ENCODE peak calls at places on chromosomes 1 and 21, in ten cellular contexts. B is tibial nerve, I is COLO829, S is brain microvascular endothelial cell, X is SHP77 treated with DMSO at 0.1 percent for 48 hours, W is sigmoid colon, C is ELR, Z is upper lobe of left lung, P is foreskin melanocyte, O is ACHN. E is an unnamed sample.
A peak's percentile ranks its signal among the peaks of the same experiment; 100 is the strongest.

GRCh38 chr1:175206687-175207086 is 14.1 kb upstream of the KIAA0040 start:
- DNase-seq in X (peak; percentile 13), W (no peak), B (no peak), C (no peak), O (no peak), I (no peak), S (no peak), Z (no peak), P (no peak), E (no peak)

GRCh38 chr1:40708750-40709099 is 17.2 kb downstream of the NFYC start:
- DNase-seq in B (no peak), S (no peak), O (peak; percentile 87), X (peak; percentile 93), W (no peak), Z (no peak), P (no peak), I (no peak), C (peak; percentile 92), E (no peak)

GRCh38 chr21:38631171-38631570 is 132.9 kb upstream of the ERG start:
- DNase-seq in Z (no peak), C (peak; percentile 12), O (no peak), S (peak; percentile 56), X (no peak), I (peak; percentile 46), W (no peak), P (peak; percentile 66), B (no peak), E (no peak)

GRCh38 chr21:45403825-45404725 is 890 bp upstream of the COL18A1 start:
- DNase-seq in S (no peak), O (peak; percentile 63), I (no peak), C (peak; percentile 37), Z (peak; percentile 83), B (peak; percentile 36), W (peak; percentile 89), P (no peak), X (no peak), E (no peak)

GRCh38 chr1:111943056-111943455 is 46.4 kb downstream of the KCND3 start:
- DNase-seq in I (no peak), C (no peak), B (no peak), W (no peak), S (no peak), P (no peak), Z (no peak), X (no peak), O (no peak), E (no peak)

GRCh38 chr1:91199988-91200387 is 178.2 kb upstream of the ZNF644 start:
- DNase-seq in X (no peak), W (no peak), I (no peak), C (no peak), S (no peak), B (no peak), Z (no peak), O (no peak), P (no peak), E (no peak)

GRCh38 chr1:76868154-76868882 is 1.0 kb downstream of the ST6GALNAC5 start:
- DNase-seq in C (peak; percentile 55), O (peak; percentile 18), P (peak; percentile 13), S (peak; percentile 8), Z (peak; percentile 88), W (no peak), B (no peak), I (no peak), X (no peak), E (no peak)

GRCh38 chr1:225974454-225974853 is 24.7 kb downstream of the SDE2 start:
- DNase-seq in Z (no peak), W (peak; percentile 46), O (no peak), B (no peak), X (no peak), P (no peak), I (no peak), S (no peak), C (no peak), E (no peak)

GRCh38 chr1:224080082-224080774 is 33.7 kb upstream of the FBXO28 start:
- DNase-seq in B (no peak), Z (no peak), W (no peak), I (peak; percentile 40), S (peak; percentile 32), O (no peak), X (no peak), C (peak; percentile 92), P (peak; percentile 49), E (peak; percentile 83)